ENCODE peak calls at places on chromosomes 3 and 15, in nine cellular contexts. L is lower lobe of right lung, G is fibroblast of lung, N is ovary, W is fibroblast of mammary gland, O is AG09309, A is hepatocyte, T is foreskin fibroblast, H is cardiac muscle cell. Z is an unnamed sample.
A peak's percentile ranks its signal among the peaks of the same experiment; 100 is the strongest.

GRCh38 chr15:99435761-99436346 is 129.9 kb upstream of the MEF2A start:
- DNase-seq in T (no peak), A (no peak), H (no peak), L (no peak), O (no peak), G (no peak), W (no peak), N (no peak), Z (peak; percentile 9)

GRCh38 chr15:49036650-49037545 is 9.3 kb downstream of the SECISBP2L start:
- DNase-seq in T (peak; percentile 51), A (no peak), L (no peak), O (no peak), N (no peak), H (no peak), G (peak; percentile 62), W (peak; percentile 55), Z (no peak)

GRCh38 chr3:174101244-174101643 is 703.7 kb downstream of the NLGN1 start:
- DNase-seq in L (no peak), G (no peak), N (no peak), T (no peak), O (no peak), W (no peak), H (no peak), A (no peak), Z (no peak)

GRCh38 chr3:45123030-45123429 is 23.1 kb downstream of the CDCP1 start:
- DNase-seq in T (peak; percentile 96), A (peak; percentile 54), L (no peak), N (no peak), H (no peak), W (peak; percentile 99), O (peak; percentile 91), G (peak; percentile 97), Z (no peak)

GRCh38 chr3:186107148-186108105 is 1.5 kb downstream of the ETV5 start:
- DNase-seq in T (peak; percentile 57), A (peak; percentile 81), L (peak; percentile 70), G (peak; percentile 84), H (peak; percentile 91), W (peak; percentile 48), N (peak; percentile 43), O (no peak), Z (peak; percentile 24)

GRCh38 chr3:149277338-149277813 is 55.7 kb upstream of the CP start:
- DNase-seq in G (peak; percentile 71), N (no peak), L (no peak), H (no peak), W (peak; percentile 77), O (peak; percentile 31), A (peak; percentile 38), T (peak; percentile 62), Z (no peak)

GRCh38 chr3:106185949-106186348 is 317.1 kb upstream of the CBLB start:
- DNase-seq in T (no peak), W (no peak), H (no peak), O (no peak), G (no peak), A (no peak), L (no peak), N (no peak), Z (no peak)

GRCh38 chr3:47534021-47534454 is 20.5 kb upstream of the ELP6 start:
- DNase-seq in T (no peak), H (no peak), N (no peak), W (no peak), G (no peak), O (no peak), A (peak; percentile 48), L (no peak), Z (no peak)

GRCh38 chr15:65172531-65172930 is 12.6 kb downstream of the CLPX start:
- DNase-seq in A (no peak), H (no peak), L (no peak), G (no peak), O (no peak), W (no peak), T (no peak), N (no peak), Z (no peak)

DNA sequence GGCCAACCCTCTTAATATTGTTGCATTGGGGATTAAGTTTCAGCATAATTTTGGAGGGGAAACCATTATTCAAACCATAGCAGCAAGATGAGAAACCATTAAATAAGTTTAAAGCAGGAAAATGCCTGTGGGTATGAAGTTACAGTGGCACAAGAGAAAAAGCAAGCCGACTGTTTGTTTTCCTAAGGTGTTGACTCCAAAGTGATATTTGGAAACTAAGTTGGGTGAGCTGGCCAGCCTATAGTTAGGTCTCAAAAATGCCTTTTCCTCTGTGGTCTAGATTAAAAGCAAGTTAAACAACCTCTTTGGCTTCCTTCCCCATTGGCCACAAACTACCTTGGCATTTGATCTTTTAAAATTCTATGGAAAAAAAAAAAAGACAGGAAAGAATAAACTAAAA is 419.8 kb upstream of the AZI2 start:
- DNase-seq in O (no peak), T (no peak), G (no peak), A (no peak), H (no peak), N (no peak), W (no peak), L (no peak), Z (no peak)
- TF ChIP-seq CTCF in O (no peak), T (no peak), G (no peak), A (no peak), H (no peak), N (no peak), W (no peak), L (no peak), Z (no peak)

GRCh38 chr15:50355980-50356379 is 982 bp upstream of the GABPB1 start:
- DNase-seq in T (no peak), A (no peak), O (no peak), W (peak; percentile 51), G (peak; percentile 22), H (no peak), N (no peak), L (no peak), Z (no peak)

GRCh38 chr15:50355612-50355905 is 561 bp upstream of the GABPB1 start:
- DNase-seq in L (no peak), N (no peak), W (no peak), O (no peak), H (no peak), T (no peak), G (no peak), A (no peak), Z (no peak)

GRCh38 chr15:50353999-50354837 is 780 bp downstream of the GABPB1 start:
- DNase-seq in W (peak; percentile 91), A (peak; percentile 74), N (peak; percentile 49), L (peak; percentile 74), T (peak; percentile 78), G (peak; percentile 92), O (peak; percentile 71), H (peak; percentile 63), Z (peak; percentile 54)

GRCh38 chr15:50354838-50355611 is at the start of gene GABPB1:
- DNase-seq in W (peak; percentile 91), N (peak; percentile 87), O (peak; percentile 89), L (peak; percentile 92), A (peak; percentile 93), G (peak; percentile 98), H (peak; percentile 91), T (peak; percentile 95), Z (peak; percentile 87)

GRCh38 chr15:50358805-50359204 is 3.8 kb upstream of the GABPB1 start:
- DNase-seq in N (no peak), G (peak; percentile 30), T (peak; percentile 38), L (no peak), A (peak; percentile 62), O (no peak), H (peak; percentile 5), W (peak; percentile 75), Z (no peak)
- TF ChIP-seq CTCF in N (no peak), G (no peak), T (peak; percentile 42), L (peak; percentile 28), A (peak; percentile 32), O (peak; percentile 56), H (peak; percentile 41), W (peak; percentile 55), Z (no peak)

GRCh38 chr15:101641134-101641764 is 10.9 kb downstream of the TM2D3 start:
- DNase-seq in L (peak; percentile 75), W (peak; percentile 75), A (peak; percentile 78), T (peak; percentile 64), O (no peak), G (peak; percentile 79), H (peak; percentile 70), N (peak; percentile 77), Z (peak; percentile 72)

GRCh38 chr15:101641894-101642293 is 10.3 kb downstream of the TM2D3 start:
- DNase-seq in T (no peak), H (no peak), O (no peak), A (no peak), L (no peak), N (no peak), G (no peak), W (no peak), Z (no peak)

GRCh38 chr15:101637549-101638318 is 14.4 kb downstream of the TM2D3 start:
- DNase-seq in N (no peak), O (no peak), L (no peak), H (no peak), T (no peak), G (no peak), W (no peak), A (peak; percentile 29), Z (no peak)

GRCh38 chr15:101646652-101647051 is 5.5 kb downstream of the TM2D3 start:
- DNase-seq in A (no peak), W (peak; percentile 15), T (no peak), O (no peak), L (no peak), H (no peak), N (peak; percentile 34), G (no peak), Z (no peak)

GRCh38 chr15:101642361-101642760 is 9.8 kb downstream of the TM2D3 start:
- DNase-seq in L (no peak), A (no peak), N (no peak), G (no peak), H (no peak), W (no peak), O (no peak), T (no peak), Z (no peak)
- TF ChIP-seq CTCF in L (no peak), A (no peak), N (no peak), G (no peak), H (peak; percentile 28), W (no peak), O (peak; percentile 23), T (peak; percentile 5), Z (no peak)

GRCh38 chr15:26838742-26839460 is 28.0 kb upstream of the GABRA5 start:
- DNase-seq in H (peak; percentile 33), G (no peak), N (no peak), L (no peak), T (no peak), A (peak; percentile 14), O (no peak), W (no peak), Z (no peak)
- TF ChIP-seq CTCF in H (no peak), G (no peak), N (no peak), L (peak; percentile 35), T (peak; percentile 25), A (peak; percentile 30), O (peak; percentile 40), W (peak; percentile 25), Z (no peak)

Z was measured in natural killer cell.